ENCODE peak calls at places on chromosomes 4 and X, in six cellular contexts. O, U, T, C, N and L are unnamed samples.

GRCh38 chr4:87896020-87896621 is 63.4 kb downstream of the MEPE start:
- DNase-seq in O (peak), U (peak), T (peak), C (no peak), N (no peak), L (peak)

GRCh38 chrX:155048997-155049619 is 21.8 kb downstream of the CMC4 start:
- DNase-seq in O (no peak), U (peak), T (no peak), C (no peak), N (no peak), L (peak)

GRCh38 chr4:180150818-180151217 is 2092.4 kb upstream of the TENM3 start:
- DNase-seq in O (no peak), U (no peak), T (no peak), C (no peak), N (no peak), L (no peak)

GRCh38 chr4:15868065-15868464 is 70.5 kb downstream of the FGFBP1 start:
- DNase-seq in O (no peak), U (no peak), T (no peak), C (no peak), N (no peak), L (peak)

GRCh38 chrX:32448320-32448719 is 763.0 kb downstream of the DMD start:
- DNase-seq in O (no peak), U (no peak), T (no peak), C (no peak), N (no peak), L (no peak)

GRCh38 chr4:168850016-168850415 is 160.0 kb downstream of the CBR4 start:
- DNase-seq in O (no peak), U (no peak), T (no peak), C (no peak), N (no peak), L (no peak)

GRCh38 chrX:1392376-1393130 is 640 bp upstream of the SLC25A6 start:
- DNase-seq in O (no peak), U (peak), T (no peak), C (peak), N (no peak), L (peak)

GRCh38 chr4:128574706-128575105 is 234.8 kb upstream of the JADE1 start:
- DNase-seq in O (peak), U (peak), T (peak), C (peak), N (peak), L (no peak)

GRCh38 chr4:121011138-121011537 is 61.2 kb downstream of the NDNF start:
- DNase-seq in O (no peak), U (no peak), T (no peak), C (no peak), N (no peak), L (no peak)

GRCh38 chrX:16745659-16746058 is 26.2 kb downstream of the SYAP1 start:
- DNase-seq in O (no peak), U (no peak), T (no peak), C (no peak), N (no peak), L (no peak)

GRCh38 chr4:21467551-21467950 is 481.0 kb downstream of the KCNIP4 start:
- DNase-seq in O (no peak), U (no peak), T (no peak), C (no peak), N (no peak), L (no peak)

GRCh38 chr4:139454646-139455045 is 725 bp downstream of the RAB33B start:
- DNase-seq in O (no peak), U (no peak), T (no peak), C (no peak), N (no peak), L (no peak)

GRCh38 chrX:108000751-108001150 is 18.6 kb upstream of the TEX13B start:
- DNase-seq in O (no peak), U (no peak), T (no peak), C (no peak), N (no peak), L (peak)

GRCh38 chr4:85955614-85956295 is 404.1 kb downstream of the MAPK10 start:
- DNase-seq in O (no peak), U (no peak), T (peak), C (no peak), N (no peak), L (peak)

GRCh38 chr4:7638984-7639789 is 204.5 kb upstream of the PSAPL1 start:
- DNase-seq in O (no peak), U (no peak), T (no peak), C (no peak), N (no peak), L (no peak)

GRCh38 chr4:82090717-82091116 is 283.1 kb downstream of the HNRNPD start:
- DNase-seq in O (no peak), U (no peak), T (no peak), C (no peak), N (no peak), L (no peak)

GRCh38 chrX:153967536-153968214 is 3.9 kb downstream of the HCFC1 start:
- DNase-seq in O (no peak), U (no peak), T (no peak), C (no peak), N (no peak), L (no peak)

GRCh38 chr4:145099653-145100052 is 1.5 kb downstream of the ABCE1 start:
- DNase-seq in O (no peak), U (peak), T (no peak), C (no peak), N (no peak), L (no peak)

GRCh38 chrX:84737471-84737871 is 235.2 kb upstream of the HDX start:
- DNase-seq in O (no peak), U (no peak), T (no peak), C (no peak), N (no peak), L (no peak)

GRCh38 chrX:104987063-104987462 is 233.4 kb downstream of the TEX13A start:
- DNase-seq in O (no peak), U (no peak), T (no peak), C (no peak), N (no peak), L (no peak)

GRCh38 chr4:72473434-72473900 is 95.6 kb downstream of the ADAMTS3 start:
- DNase-seq in O (no peak), U (no peak), T (no peak), C (no peak), N (no peak), L (no peak)

GRCh38 chrX:23981711-23982110 is 45.3 kb downstream of the KLHL15 start:
- DNase-seq in O (no peak), U (no peak), T (peak), C (no peak), N (no peak), L (no peak)

GRCh38 chr4:179872751-179873150 is 2370.5 kb upstream of the TENM3 start:
- DNase-seq in O (no peak), U (no peak), T (no peak), C (no peak), N (no peak), L (no peak)

GRCh38 chr4:15938182-15938581 is 358 bp downstream of the FGFBP1 start:
- DNase-seq in O (no peak), U (no peak), T (no peak), C (no peak), N (no peak), L (peak)

GRCh38 chr4:138555584-138555983 is 313.4 kb upstream of the SLC7A11 start:
- DNase-seq in O (no peak), U (no peak), T (no peak), C (no peak), N (no peak), L (no peak)

GRCh38 chrX:129629837-129630236 is 24.9 kb downstream of the APLN start:
- DNase-seq in O (no peak), U (no peak), T (no peak), C (no peak), N (no peak), L (no peak)

GRCh38 chr4:109079731-109080130 is 222.7 kb downstream of the COL25A1 start:
- DNase-seq in O (no peak), U (no peak), T (no peak), C (no peak), N (no peak), L (no peak)

GRCh38 chrX:7316280-7316679 is 168.3 kb upstream of the PUDP start:
- DNase-seq in O (no peak), U (peak), T (no peak), C (no peak), N (no peak), L (peak)

GRCh38 chr4:7964459-7964858 is 24.8 kb upstream of the AFAP1 start:
- DNase-seq in O (no peak), U (no peak), T (no peak), C (no peak), N (no peak), L (no peak)

GRCh38 chrX:40912576-40912975 is 172.7 kb upstream of the USP9X start:
- DNase-seq in O (no peak), U (no peak), T (no peak), C (no peak), N (no peak), L (peak)

GRCh38 chr4:133347409-133347808 is 198.3 kb downstream of the PCDH10 start:
- DNase-seq in O (no peak), U (no peak), T (no peak), C (no peak), N (no peak), L (no peak)

GRCh38 chr4:6092971-6093370 is 74.7 kb upstream of the C4orf50 start:
- DNase-seq in O (no peak), U (no peak), T (no peak), C (no peak), N (no peak), L (no peak)

GRCh38 chr4:6442555-6442954 is 29.9 kb downstream of the PPP2R2C start:
- DNase-seq in O (no peak), U (no peak), T (no peak), C (no peak), N (no peak), L (no peak)

GRCh38 chrX:118595501-118596042 is 100.0 kb downstream of the DOCK11 start:
- DNase-seq in O (no peak), U (no peak), T (no peak), C (no peak), N (no peak), L (no peak)

GRCh38 chrX:102746134-102746584 is 25.6 kb downstream of the GPRASP3 start:
- DNase-seq in O (no peak), U (peak), T (no peak), C (no peak), N (no peak), L (no peak)

GRCh38 chr4:113743690-113744089 is 17.8 kb downstream of the CAMK2D start:
- DNase-seq in O (no peak), U (no peak), T (no peak), C (no peak), N (no peak), L (no peak)